ENCODE peak calls at places on chromosomes 16 and 17, in nine cellular contexts. L, C, X, N, O, B, D, K and I are unnamed samples.

GRCh38 chr17:45931677-45932076 is 37.3 kb downstream of the MAPT start:
- DNase-seq in O (no peak), K (no peak), B (no peak), N (no peak), L (no peak), C (no peak), D (no peak), X (no peak), I (no peak)

GRCh38 chr16:51870460-51870859 is 676.5 kb downstream of the TOX3 start:
- DNase-seq in O (no peak), D (no peak), K (no peak), N (no peak), X (no peak), C (no peak), B (no peak), L (no peak), I (no peak)

GRCh38 chr17:2705263-2705662 is 6.3 kb downstream of the CLUH start:
- DNase-seq in O (peak; percentile 71), C (no peak), D (no peak), L (no peak), K (no peak), B (no peak), N (no peak), X (peak; percentile 13), I (no peak)

GRCh38 chr17:2396568-2397246 is 4.2 kb downstream of the MNT start:
- DNase-seq in X (peak; percentile 97), K (peak; percentile 93), N (peak; percentile 95), C (peak; percentile 99), O (peak; percentile 99), D (peak; percentile 51), B (peak; percentile 95), L (peak; percentile 91), I (peak; percentile 60)

GRCh38 chr17:78281249-78281865 is 49.9 kb downstream of the TMEM235 start:
- DNase-seq in D (no peak), O (peak; percentile 41), C (no peak), K (no peak), B (no peak), N (no peak), X (no peak), L (no peak), I (no peak)

GRCh38 chr17:80769936-80770625 is 221.6 kb upstream of the CHMP6 start:
- DNase-seq in N (no peak), O (no peak), B (no peak), D (no peak), K (no peak), L (no peak), X (peak; percentile 18), C (no peak), I (no peak)

GRCh38 chr17:18240449-18240848 is 15.0 kb downstream of the LLGL1 start:
- DNase-seq in C (no peak), D (no peak), L (no peak), K (no peak), O (no peak), X (no peak), B (no peak), N (no peak), I (no peak)

GRCh38 chr17:45789874-45790273 is 5.8 kb downstream of the CRHR1 start:
- DNase-seq in C (no peak), B (no peak), K (no peak), N (no peak), X (no peak), D (no peak), L (no peak), O (no peak), I (no peak)

GRCh38 chr17:44044092-44044491 is 22.4 kb downstream of the LSM12 start:
- DNase-seq in N (peak; percentile 33), D (no peak), C (peak; percentile 50), B (no peak), X (no peak), L (no peak), K (no peak), O (peak; percentile 46), I (no peak)

GRCh38 chr17:42821176-42821575 is 2.9 kb downstream of the BECN1 start:
- DNase-seq in K (no peak), B (no peak), N (no peak), X (no peak), D (no peak), C (no peak), O (no peak), L (no peak), I (no peak)

GRCh38 chr17:42814633-42815399 is 9.3 kb downstream of the BECN1 start:
- DNase-seq in B (no peak), X (no peak), C (peak; percentile 95), K (no peak), N (peak; percentile 88), L (peak; percentile 26), D (no peak), O (peak; percentile 98), I (no peak)

GRCh38 chr17:42817866-42818265 is 6.2 kb downstream of the BECN1 start:
- DNase-seq in X (no peak), N (peak; percentile 79), K (no peak), C (no peak), L (no peak), O (peak; percentile 83), D (no peak), B (no peak), I (no peak)

GRCh38 chr17:42818379-42818778 is 5.7 kb downstream of the BECN1 start:
- DNase-seq in N (no peak), O (peak; percentile 48), K (no peak), L (no peak), B (no peak), C (peak; percentile 16), D (no peak), X (no peak), I (no peak)

DNA sequence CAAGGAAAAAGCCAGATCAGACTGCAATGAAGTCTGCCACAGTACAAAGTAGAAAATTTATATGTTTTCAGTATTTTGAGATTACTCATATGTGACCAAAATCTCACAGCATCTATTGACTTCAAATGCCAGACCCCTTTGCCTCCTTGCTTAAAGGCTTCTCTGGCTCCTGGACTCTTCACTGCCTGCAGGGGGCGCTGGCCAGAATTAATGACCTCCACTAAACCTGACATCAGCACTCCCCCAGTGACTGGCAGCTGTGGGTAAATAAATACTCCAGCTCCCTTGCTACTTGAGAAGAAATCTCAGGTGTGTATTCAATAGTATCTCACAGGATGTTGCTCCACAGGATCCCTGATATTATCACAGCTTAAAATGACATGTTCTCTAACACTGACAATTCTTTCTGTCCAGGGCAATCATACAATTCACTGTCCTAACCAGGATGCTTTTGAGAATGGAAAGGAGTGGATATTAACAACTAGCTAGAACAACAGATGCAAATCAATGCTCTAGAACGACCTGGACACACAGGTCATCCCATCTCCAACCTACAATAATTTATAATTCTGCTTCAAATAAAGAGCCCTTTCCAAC is 4.0 kb downstream of the BECN1 start:
- DNase-seq in D (peak; percentile 76), L (no peak), B (peak; percentile 88), C (peak; percentile 67), O (peak; percentile 46), N (peak; percentile 32), X (no peak), K (no peak), I (peak; percentile 19)
- TF ChIP-seq CTCF in D (peak; percentile 81), L (peak; percentile 74), B (peak; percentile 94), C (peak; percentile 81), O (peak; percentile 79), N (peak; percentile 75), X (peak; percentile 62), K (peak; percentile 10), I (peak; percentile 76)

GRCh38 chr16:75248536-75249380 is 2.7 kb downstream of the BCAR1 start:
- DNase-seq in N (no peak), B (no peak), X (no peak), K (no peak), D (no peak), O (no peak), C (no peak), L (no peak), I (no peak)

GRCh38 chr16:75250809-75251279 is 580 bp downstream of the BCAR1 start:
- DNase-seq in L (no peak), B (peak; percentile 55), K (no peak), C (no peak), D (no peak), O (no peak), X (no peak), N (no peak), I (no peak)

GRCh38 chr16:75250089-75250808 is 1.2 kb downstream of the BCAR1 start:
- DNase-seq in K (peak; percentile 31), O (no peak), D (no peak), X (peak; percentile 70), C (no peak), N (no peak), B (no peak), L (no peak), I (no peak)

GRCh38 chr16:75251280-75252048 is at the start of gene BCAR1:
- DNase-seq in B (peak; percentile 97), X (peak; percentile 87), D (no peak), O (peak; percentile 90), C (peak; percentile 96), K (peak; percentile 88), L (peak; percentile 71), N (peak; percentile 81), I (no peak)

DNA sequence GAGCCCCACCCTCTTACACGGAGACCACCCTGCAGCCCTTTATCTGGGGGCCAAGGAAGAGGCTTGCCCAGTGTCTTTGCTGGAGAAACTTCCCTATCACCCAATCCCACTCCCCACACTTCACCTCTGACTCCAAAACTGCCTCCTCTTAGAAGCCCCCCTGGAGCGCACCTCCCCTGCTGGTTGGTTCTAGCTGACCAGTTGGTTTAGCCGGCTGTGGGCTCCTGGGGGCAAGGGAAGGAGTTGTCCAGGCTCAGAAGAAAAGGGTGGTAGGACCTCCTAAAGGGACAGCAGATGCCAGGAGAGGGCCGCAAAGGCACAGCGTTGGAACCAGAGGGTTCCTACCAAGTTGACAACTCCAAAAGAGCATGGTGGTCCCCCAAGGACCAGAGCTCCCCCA is 2.0 kb downstream of the BCAR1 start:
- DNase-seq in O (no peak), K (no peak), L (no peak), N (no peak), B (no peak), C (no peak), X (no peak), D (no peak), I (no peak)
- H3K4me3 ChIP-seq in O (peak overlapping the region; percentile 69), K (peak overlapping the region; percentile 81), L (peak overlapping the region; percentile 84), N (peak overlapping the region; percentile 88), B (no peak overlapping the region), C (no peak overlapping the region), X (no peak overlapping the region), D (no peak overlapping the region), I (no peak overlapping the region)

DNA sequence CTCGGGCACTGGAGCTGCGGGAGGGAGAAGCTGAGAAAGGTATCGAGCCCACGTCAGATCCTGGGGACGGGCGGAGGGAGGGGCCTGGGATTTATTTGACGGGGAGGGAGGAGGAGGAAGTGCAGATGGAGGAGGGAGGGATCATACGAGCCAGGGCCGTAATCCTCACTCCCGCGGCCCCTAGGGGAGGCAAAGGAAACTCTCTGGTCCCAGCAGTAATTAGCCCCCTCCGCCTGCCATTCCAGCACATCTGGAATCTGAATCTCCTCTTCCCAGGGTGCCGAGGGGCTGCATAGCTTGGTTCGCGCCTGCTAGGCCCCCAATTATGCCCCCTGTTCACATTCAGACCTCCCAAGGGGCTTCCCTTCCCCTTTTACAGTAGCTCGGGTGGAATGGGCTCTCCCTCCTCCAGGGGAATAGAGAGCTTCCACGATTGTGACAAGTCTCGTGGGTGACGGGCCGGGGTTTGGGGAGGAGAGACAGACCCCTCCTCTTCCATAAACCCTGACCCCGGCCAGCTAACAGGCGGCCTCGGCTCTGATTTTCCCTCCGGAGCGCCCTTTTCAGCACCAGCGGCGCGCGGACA is at the start of gene SEZ6L2:
- DNase-seq in N (peak; percentile 88), O (peak; percentile 93), L (peak; percentile 59), C (peak; percentile 97), K (peak; percentile 82), D (no peak), X (peak; percentile 84), B (peak; percentile 92), I (no peak)
- TF ChIP-seq CTCF in N (peak; percentile 40), O (peak; percentile 37), L (peak; percentile 50), C (peak; percentile 43), K (no peak), D (no peak), X (no peak), B (peak; percentile 34), I (no peak)

GRCh38 chr16:75248142-75248535 is 3.3 kb downstream of the BCAR1 start:
- DNase-seq in K (no peak), O (no peak), L (no peak), B (no peak), C (no peak), X (no peak), N (no peak), D (no peak), I (no peak)
- H3K4me3 ChIP-seq in K (no peak overlapping the region), O (peak overlapping the region; percentile 11), L (no peak overlapping the region), B (no peak overlapping the region), C (no peak overlapping the region), X (no peak overlapping the region), N (peak overlapping the region; percentile 11), D (no peak overlapping the region), I (no peak overlapping the region)